ENCODE peak calls at places on chromosome 22, in six cellular contexts. B is adrenal gland, Q is A549, S is IMR-90, M is esophagus muscularis mucosa, C is lower leg skin. X is an unnamed sample.

GRCh38 chr22:45805413-45805812 is 133.8 kb downstream of the ATXN10 start:
- DNase-seq in B (no peak), Q (no peak), S (no peak), M (no peak), C (no peak), X (no peak)

GRCh38 chr22:49077036-49077393 is 750.7 kb downstream of the BRD1 start:
- DNase-seq in B (no peak), Q (no peak), S (no peak), M (no peak), C (no peak), X (no peak)

GRCh38 chr22:42887114-42887513 is 30.0 kb upstream of the ARFGAP3 start:
- DNase-seq in B (no peak), Q (no peak), S (no peak), M (no peak), C (no peak), X (no peak)

GRCh38 chr22:46033256-46034200 is 56.6 kb upstream of the WNT7B start:
- DNase-seq in B (peak; percentile 40), Q (no peak), S (peak; percentile 72), M (no peak), C (no peak), X (no peak)

GRCh38 chr22:23850136-23850611 is 7.5 kb upstream of the SLC2A11 start:
- DNase-seq in B (no peak), Q (no peak), S (no peak), M (no peak), C (peak; percentile 85), X (no peak)

GRCh38 chr22:45170001-45170466 is 6.3 kb downstream of the NUP50 start:
- DNase-seq in B (peak; percentile 87), Q (no peak), S (peak; percentile 44), M (no peak), C (no peak), X (no peak)

GRCh38 chr22:33247758-33248157 is 189.6 kb upstream of the SYN3 start:
- DNase-seq in B (no peak), Q (no peak), S (no peak), M (peak; percentile 8), C (no peak), X (no peak)

GRCh38 chr22:50115693-50116092 is 25.9 kb downstream of the MOV10L1 start:
- DNase-seq in B (peak; percentile 66), Q (no peak), S (peak; percentile 35), M (no peak), C (peak; percentile 85), X (no peak)

GRCh38 chr22:28440517-28441366 is 238.9 kb downstream of the TTC28 start:
- DNase-seq in B (no peak), Q (no peak), S (peak; percentile 80), M (no peak), C (no peak), X (no peak)

GRCh38 chr22:18076060-18076497 is 1.7 kb upstream of the PEX26 start:
- DNase-seq in B (peak; percentile 82), Q (peak; percentile 48), S (peak; percentile 91), M (no peak), C (peak; percentile 86), X (peak; percentile 76)

GRCh38 chr22:49010901-49011300 is 816.8 kb downstream of the BRD1 start:
- DNase-seq in B (no peak), Q (no peak), S (no peak), M (peak; percentile 47), C (peak; percentile 62), X (no peak)

GRCh38 chr22:43789452-43789851 is 22.7 kb downstream of the EFCAB6 start:
- DNase-seq in B (peak; percentile 75), Q (peak; percentile 33), S (peak; percentile 99), M (peak; percentile 92), C (no peak), X (no peak)

GRCh38 chr22:47116426-47117341 is 354.2 kb downstream of the TBC1D22A start:
- DNase-seq in B (no peak), Q (no peak), S (no peak), M (no peak), C (no peak), X (no peak)

GRCh38 chr22:17110791-17111550 is 10.2 kb downstream of the TMEM121B start:
- DNase-seq in B (no peak), Q (no peak), S (no peak), M (no peak), C (no peak), X (no peak)

GRCh38 chr22:49825944-49826602 is 1.6 kb downstream of the BRD1 start:
- DNase-seq in B (no peak), Q (no peak), S (peak; percentile 72), M (no peak), C (no peak), X (no peak)

GRCh38 chr22:47048123-47049077 is 285.9 kb downstream of the TBC1D22A start:
- DNase-seq in B (no peak), Q (no peak), S (no peak), M (no peak), C (no peak), X (no peak)

GRCh38 chr22:36350751-36351594 is 36.8 kb downstream of the MYH9 start:
- DNase-seq in B (peak; percentile 70), Q (peak; percentile 66), S (peak; percentile 75), M (no peak), C (no peak), X (no peak)

GRCh38 chr22:47259990-47260389 is 497.5 kb downstream of the TBC1D22A start:
- DNase-seq in B (no peak), Q (no peak), S (no peak), M (no peak), C (peak; percentile 17), X (no peak)

GRCh38 chr22:32558681-32559355 is 84.2 kb downstream of the FBXO7 start:
- DNase-seq in B (peak; percentile 58), Q (peak; percentile 51), S (peak; percentile 79), M (no peak), C (peak; percentile 97), X (no peak)

GRCh38 chr22:44583076-44583760 is 85.2 kb upstream of the RTL6 start:
- DNase-seq in B (peak; percentile 15), Q (peak; percentile 18), S (peak; percentile 32), M (no peak), C (peak; percentile 66), X (no peak)

GRCh38 chr22:48410536-48410935 is 1417.1 kb downstream of the BRD1 start:
- DNase-seq in B (no peak), Q (no peak), S (no peak), M (no peak), C (peak; percentile 40), X (no peak)

GRCh38 chr22:21641795-21642583 is at the start of gene SDF2L1:
- DNase-seq in B (peak; percentile 99), Q (peak; percentile 94), S (peak; percentile 99), M (peak; percentile 100), C (peak; percentile 100), X (peak; percentile 99)
- TF ChIP-seq POLR2A in B (peak; percentile 58), Q (peak; percentile 81), S (peak; percentile 81), M (no peak), C (no peak), X (peak; percentile 76)

GRCh38 chr22:37562049-37562784 is 1.9 kb downstream of the CDC42EP1 start:
- DNase-seq in B (no peak), Q (no peak), S (no peak), M (no peak), C (no peak), X (no peak)

GRCh38 chr22:37559901-37560681 is at the start of gene CDC42EP1:
- DNase-seq in B (peak; percentile 78), Q (no peak), S (peak; percentile 36), M (no peak), C (peak; percentile 91), X (no peak)

GRCh38 chr22:37559521-37559900 is 769 bp upstream of the CDC42EP1 start:
- DNase-seq in B (no peak), Q (no peak), S (no peak), M (no peak), C (no peak), X (no peak)

GRCh38 chr22:37560682-37561208 is 465 bp downstream of the CDC42EP1 start:
- DNase-seq in B (peak; percentile 70), Q (no peak), S (peak; percentile 53), M (no peak), C (peak; percentile 91), X (no peak)

DNA sequence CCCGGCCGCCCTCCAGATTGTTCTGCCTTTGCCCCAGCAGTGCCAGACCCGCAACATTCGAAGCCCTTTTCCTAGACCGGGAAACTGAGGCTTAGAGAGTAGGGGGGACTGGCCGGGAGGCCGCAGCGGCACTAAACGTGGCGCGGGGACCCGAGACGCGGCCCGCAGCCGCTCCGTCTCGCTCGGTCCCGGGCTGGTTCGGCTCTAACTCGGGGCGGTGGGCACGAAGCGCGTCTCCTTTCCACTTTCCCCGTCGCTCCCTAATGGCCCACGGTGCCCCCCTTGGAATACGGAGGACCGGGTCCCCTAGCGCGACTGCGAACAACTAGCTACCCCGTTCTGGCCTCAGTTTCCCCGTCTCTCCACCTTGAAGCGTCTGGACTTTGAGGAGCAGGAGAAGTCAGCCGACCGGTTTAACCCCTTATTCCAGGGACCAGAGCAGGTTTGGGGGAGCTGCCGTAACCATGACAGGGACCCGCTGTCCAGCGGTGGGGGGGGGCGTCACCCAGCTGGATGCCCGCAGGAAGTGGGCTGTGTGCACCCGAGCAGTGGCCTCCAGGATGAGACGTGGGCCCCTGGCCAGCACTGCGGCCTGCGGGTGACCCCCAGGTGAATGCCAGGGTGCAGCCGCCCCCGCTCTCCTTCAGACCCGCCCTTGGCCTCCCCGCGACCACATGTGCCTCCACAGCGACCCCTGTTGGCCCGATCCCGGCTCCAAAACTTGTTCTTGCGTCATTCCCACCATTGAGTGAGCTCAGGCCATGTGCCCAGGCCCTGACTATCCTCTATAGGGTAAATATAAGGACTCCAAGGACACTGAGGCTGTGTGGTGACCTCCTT is 1.1 kb downstream of the CDC42EP1 start:
- DNase-seq in B (peak; percentile 94), Q (peak; percentile 74), S (peak; percentile 86), M (peak; percentile 98), C (peak; percentile 99), X (peak; percentile 73)
- TF ChIP-seq POLR2A in B (peak; percentile 12), Q (no peak), S (no peak), M (no peak), C (no peak), X (peak; percentile 17)

DNA sequence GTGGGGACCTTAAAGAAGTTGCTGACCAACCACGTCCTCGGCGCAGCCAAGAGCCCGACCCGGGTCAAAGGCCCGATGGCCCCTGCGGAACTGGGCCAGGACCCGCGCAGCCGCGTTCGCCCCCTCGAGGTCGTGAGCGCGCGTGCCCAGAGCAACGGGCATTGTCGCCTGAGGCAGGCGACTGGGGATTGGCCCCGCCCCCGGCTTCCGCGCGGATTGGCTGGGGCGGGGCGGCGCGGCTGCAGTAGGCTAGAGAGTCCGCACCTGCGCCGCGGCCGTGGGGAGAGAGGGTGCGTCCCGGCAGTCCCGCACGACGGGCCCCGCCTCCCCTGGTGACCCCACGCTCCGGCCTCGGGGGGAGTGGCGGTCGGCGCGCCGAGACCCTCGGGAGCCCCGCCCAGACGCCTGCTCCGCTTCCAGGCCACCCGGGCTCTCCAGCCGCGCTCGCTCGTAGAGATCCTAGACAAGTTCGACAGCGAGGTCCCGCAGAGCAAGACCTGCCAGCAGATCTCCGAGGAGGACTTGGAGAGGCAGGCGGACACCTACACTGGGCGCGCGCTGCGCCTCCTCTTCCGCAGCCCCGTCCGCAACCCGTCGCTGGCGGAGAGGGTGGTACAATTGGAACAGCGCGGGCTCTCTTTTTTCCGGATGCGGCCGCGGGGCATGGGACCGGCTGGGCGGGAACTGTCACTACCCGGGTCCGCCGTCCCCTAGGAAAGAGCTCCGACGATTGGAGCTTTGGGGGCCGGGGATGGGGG is 8.3 kb upstream of the PPIL2 start:
- DNase-seq in B (peak; percentile 68), Q (peak; percentile 75), S (peak; percentile 8), M (no peak), C (peak; percentile 92), X (peak; percentile 34)
- TF ChIP-seq POLR2A in B (no peak), Q (peak; percentile 21), S (no peak), M (no peak), C (no peak), X (no peak)

DNA sequence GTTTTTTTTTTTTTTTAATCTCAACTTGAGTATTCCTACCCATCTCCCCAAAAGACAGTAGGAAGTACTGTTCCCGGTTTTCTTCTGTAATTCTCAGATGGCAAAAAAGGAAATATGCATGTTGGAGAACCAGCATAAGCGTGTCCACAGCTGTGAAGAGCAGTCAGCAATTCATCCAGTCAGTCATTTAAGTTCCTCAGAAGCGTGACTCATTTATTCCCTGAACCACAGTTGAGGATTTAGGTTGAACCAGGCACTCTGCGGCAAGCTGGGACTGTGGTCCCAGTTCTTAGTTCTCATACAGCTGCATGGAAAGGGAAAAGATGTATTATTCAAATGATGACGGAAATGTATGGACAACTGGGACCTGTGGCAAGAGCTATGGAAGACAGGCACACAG is 61.0 kb upstream of the MYO18B start:
- DNase-seq in B (no peak), Q (no peak), S (no peak), M (no peak), C (no peak), X (no peak)
- TF ChIP-seq POLR2A in B (no peak), Q (no peak), S (no peak), M (no peak), C (no peak), X (no peak)